ENCODE peak calls at places on chromosomes 6 and 20, in five cellular contexts. D, A, L, Z and H are unnamed samples.

GRCh38 chr6:85494551-85495337 is 44.9 kb downstream of the NT5E start:
- DNase-seq in A (no peak), Z (no peak), L (no peak), D (no peak), H (no peak)

GRCh38 chr6:75206338-75207210 is 721 bp upstream of the COL12A1 start:
- DNase-seq in Z (no peak), A (no peak), L (peak), D (no peak), H (no peak)

GRCh38 chr20:53503517-53503919 is 90.1 kb downstream of the ZNF217 start:
- DNase-seq in A (no peak), L (no peak), Z (no peak), D (no peak), H (no peak)

GRCh38 chr6:43334466-43335095 is 26.0 kb upstream of the CRIP3 start:
- DNase-seq in D (peak), A (peak), L (peak), Z (no peak), H (no peak)

GRCh38 chr6:13709698-13710551 is 1.7 kb downstream of the RANBP9 start:
- DNase-seq in Z (no peak), L (peak), D (no peak), A (peak), H (no peak)

GRCh38 chr20:52799130-52799529 is 173.0 kb upstream of the TSHZ2 start:
- DNase-seq in D (no peak), L (no peak), Z (no peak), A (no peak), H (no peak)

GRCh38 chr6:136180729-136181128 is 69.4 kb downstream of the MTFR2 start:
- DNase-seq in L (no peak), A (no peak), Z (no peak), D (no peak), H (no peak)

GRCh38 chr20:44969320-44969879 is 3.1 kb downstream of the STK4 start:
- DNase-seq in L (no peak), Z (no peak), A (no peak), D (no peak), H (no peak)

GRCh38 chr6:145842693-145843546 is 28.3 kb upstream of the FBXO30 start:
- DNase-seq in A (no peak), L (no peak), D (no peak), Z (no peak), H (no peak)

GRCh38 chr20:25437153-25437581 is 29.7 kb downstream of the GINS1 start:
- DNase-seq in L (peak), D (no peak), Z (no peak), A (no peak), H (no peak)

GRCh38 chr6:170087946-170088348 is 202.9 kb downstream of the DLL1 start:
- DNase-seq in Z (peak), D (no peak), L (no peak), A (no peak), H (peak)

GRCh38 chr6:37985355-37985754 is 165.8 kb downstream of the ZFAND3 start:
- DNase-seq in Z (peak), D (no peak), A (no peak), L (no peak), H (no peak)

GRCh38 chr20:49519777-49520359 is 37.4 kb upstream of the KCNB1 start:
- DNase-seq in A (no peak), D (no peak), Z (no peak), L (peak), H (no peak)

GRCh38 chr20:20089939-20090338 is 37.6 kb downstream of the CFAP61 start:
- DNase-seq in L (no peak), A (no peak), Z (no peak), D (no peak), H (no peak)

GRCh38 chr6:17303444-17303843 is 22.3 kb downstream of the RBM24 start:
- DNase-seq in D (no peak), L (no peak), A (no peak), Z (no peak), H (no peak)